ENCODE peak calls at places on chromosome 14, in six cellular contexts. Y is stimulated activated CD8-positive, alpha-beta memory T cell treated with anti-CD3 and anti-CD28 coated beads, Interleukin-4, amount 100 ng/mL, for 4 hours; I is kidney glomerular epithelial cell; U is left cardiac atrium; D is AG20443; K is Calu3. T is an unnamed sample.

GRCh38 chr14:69711471-69712216 is 55.3 kb upstream of the SRSF5 start:
- DNase-seq in D (no peak), Y (no peak), I (no peak), K (no peak), U (no peak), T (no peak)

GRCh38 chr14:89773644-89774316 is 180.8 kb downstream of the EFCAB11 start:
- DNase-seq in Y (peak), K (peak), D (no peak), I (no peak), U (peak), T (no peak)

GRCh38 chr14:65281991-65282908 is 130.3 kb upstream of the FUT8 start:
- DNase-seq in U (no peak), Y (no peak), K (no peak), D (peak), I (peak), T (no peak)

GRCh38 chr14:36021926-36022325 is 154.6 kb downstream of the PTCSC3 start:
- DNase-seq in D (no peak), I (no peak), K (no peak), U (no peak), Y (no peak), T (no peak)

GRCh38 chr14:90409209-90409730 is 12.4 kb downstream of the CALM1 start:
- DNase-seq in I (peak), D (peak), Y (no peak), K (peak), U (peak), T (no peak)

GRCh38 chr14:59627011-59627520 is 50.5 kb upstream of the CCDC175 start:
- DNase-seq in U (no peak), I (no peak), K (no peak), Y (no peak), D (no peak), T (no peak)

GRCh38 chr14:65321370-65321875 is 91.1 kb upstream of the FUT8 start:
- DNase-seq in D (no peak), Y (no peak), U (no peak), I (no peak), K (no peak), T (no peak)

GRCh38 chr14:39739796-39740195 is 307.6 kb upstream of the FBXO33 start:
- DNase-seq in U (no peak), Y (no peak), I (no peak), D (no peak), K (no peak), T (no peak)

GRCh38 chr14:57401501-57401900 is 11.1 kb downstream of the NAA30 start:
- DNase-seq in U (no peak), I (no peak), K (no peak), D (no peak), Y (no peak), T (no peak)

GRCh38 chr14:50320279-50320678 is 8.2 kb downstream of the DMAC2L start:
- DNase-seq in Y (no peak), D (peak), I (no peak), U (no peak), K (no peak), T (no peak)

GRCh38 chr14:75452900-75453816 is 25.3 kb downstream of the JDP2 start:
- DNase-seq in U (peak), Y (no peak), K (peak), I (peak), D (peak), T (no peak)

GRCh38 chr14:103538291-103539055 is 9.5 kb downstream of the TRMT61A start:
- DNase-seq in U (peak), Y (no peak), I (no peak), D (no peak), K (no peak), T (no peak)

GRCh38 chr14:59787045-59787674 is 83.4 kb downstream of the RTN1 start:
- DNase-seq in Y (no peak), U (no peak), K (no peak), D (no peak), I (no peak), T (no peak)

GRCh38 chr14:94051115-94051514 is 25.0 kb downstream of the OTUB2 start:
- DNase-seq in D (peak), Y (no peak), I (peak), K (peak), U (peak), T (no peak)

GRCh38 chr14:102557434-102558226 is 34.8 kb upstream of the RCOR1 start:
- DNase-seq in U (no peak), D (no peak), K (no peak), I (no peak), Y (no peak), T (no peak)

GRCh38 chr14:99436247-99437180 is 44.1 kb downstream of the SETD3 start:
- DNase-seq in D (no peak), Y (no peak), U (no peak), K (no peak), I (peak), T (no peak)

GRCh38 chr14:22929848-22930364 is 730 bp upstream of the PRMT5 start:
- DNase-seq in D (no peak), I (no peak), U (no peak), K (no peak), Y (no peak), T (no peak)

GRCh38 chr14:69712637-69713088 is 54.3 kb upstream of the SRSF5 start:
- DNase-seq in D (no peak), I (no peak), K (no peak), U (peak), Y (no peak), T (no peak)

T was measured in cortex of kidney.